ENCODE peak calls at places on chromosomes 3 and 15, in ten cellular contexts. One of them, this sample, is unnamed.
A peak's percentile ranks its signal among the peaks of the same experiment; 100 is the strongest.

GRCh38 chr3:196968233-196969000 is at the start of gene PIGZ:
- DNase-seq in stimulated activated CD4-positive, alpha-beta T cell treated with anti-CD3 and anti-CD28 coated beads, Interleukin-1b, Interleukin-23, amount 100 ng/mL, for 1 hour: no peak
- DNase-seq in GM23248: peak; percentile 76
- DNase-seq in endothelial cell: peak; percentile 47
- DNase-seq in fibroblast of lung: no peak
- DNase-seq in WERI-Rb-1: no peak
- DNase-seq in NT2/D1: no peak
- DNase-seq in kidney tubule cell: peak; percentile 48
- DNase-seq in GM12864: no peak
- DNase-seq in heart left ventricle: peak; percentile 54
- DNase-seq in this sample: no peak

GRCh38 chr3:124841517-124841916 is 45.6 kb downstream of the ITGB5 start:
- DNase-seq in stimulated activated CD4-positive, alpha-beta T cell treated with anti-CD3 and anti-CD28 coated beads, Interleukin-1b, Interleukin-23, amount 100 ng/mL, for 1 hour: no peak
- DNase-seq in GM23248: no peak
- DNase-seq in endothelial cell: no peak
- DNase-seq in fibroblast of lung: no peak
- DNase-seq in WERI-Rb-1: no peak
- DNase-seq in NT2/D1: no peak
- DNase-seq in kidney tubule cell: no peak
- DNase-seq in GM12864: no peak
- DNase-seq in heart left ventricle: no peak
- DNase-seq in this sample: no peak

GRCh38 chr15:34059476-34059875 is 20.5 kb upstream of the AVEN start:
- DNase-seq in stimulated activated CD4-positive, alpha-beta T cell treated with anti-CD3 and anti-CD28 coated beads, Interleukin-1b, Interleukin-23, amount 100 ng/mL, for 1 hour: no peak
- DNase-seq in GM23248: no peak
- DNase-seq in endothelial cell: no peak
- DNase-seq in fibroblast of lung: no peak
- DNase-seq in WERI-Rb-1: no peak
- DNase-seq in NT2/D1: no peak
- DNase-seq in kidney tubule cell: no peak
- DNase-seq in GM12864: no peak
- DNase-seq in heart left ventricle: no peak
- DNase-seq in this sample: no peak

GRCh38 chr3:115709931-115710330 is 86.6 kb downstream of the GAP43 start:
- DNase-seq in stimulated activated CD4-positive, alpha-beta T cell treated with anti-CD3 and anti-CD28 coated beads, Interleukin-1b, Interleukin-23, amount 100 ng/mL, for 1 hour: no peak
- DNase-seq in GM23248: peak; percentile 35
- DNase-seq in endothelial cell: no peak
- DNase-seq in fibroblast of lung: no peak
- DNase-seq in WERI-Rb-1: no peak
- DNase-seq in NT2/D1: no peak
- DNase-seq in kidney tubule cell: no peak
- DNase-seq in GM12864: no peak
- DNase-seq in heart left ventricle: no peak
- DNase-seq in this sample: no peak

GRCh38 chr3:124663690-124664089 is 66.6 kb upstream of the UMPS start:
- DNase-seq in stimulated activated CD4-positive, alpha-beta T cell treated with anti-CD3 and anti-CD28 coated beads, Interleukin-1b, Interleukin-23, amount 100 ng/mL, for 1 hour: no peak
- DNase-seq in GM23248: peak; percentile 67
- DNase-seq in endothelial cell: no peak
- DNase-seq in fibroblast of lung: peak; percentile 36
- DNase-seq in WERI-Rb-1: no peak
- DNase-seq in NT2/D1: no peak
- DNase-seq in kidney tubule cell: peak; percentile 29
- DNase-seq in GM12864: no peak
- DNase-seq in heart left ventricle: no peak
- DNase-seq in this sample: no peak

GRCh38 chr3:172152869-172153268 is 113.5 kb downstream of the FNDC3B start:
- DNase-seq in stimulated activated CD4-positive, alpha-beta T cell treated with anti-CD3 and anti-CD28 coated beads, Interleukin-1b, Interleukin-23, amount 100 ng/mL, for 1 hour: no peak
- DNase-seq in GM23248: peak; percentile 87
- DNase-seq in endothelial cell: no peak
- DNase-seq in fibroblast of lung: no peak
- DNase-seq in WERI-Rb-1: no peak
- DNase-seq in NT2/D1: no peak
- DNase-seq in kidney tubule cell: peak; percentile 66
- DNase-seq in GM12864: no peak
- DNase-seq in heart left ventricle: no peak
- DNase-seq in this sample: no peak

GRCh38 chr3:127612966-127613365 is 14.8 kb downstream of the MCM2 start:
- DNase-seq in stimulated activated CD4-positive, alpha-beta T cell treated with anti-CD3 and anti-CD28 coated beads, Interleukin-1b, Interleukin-23, amount 100 ng/mL, for 1 hour: no peak
- DNase-seq in GM23248: peak; percentile 16
- DNase-seq in endothelial cell: no peak
- DNase-seq in fibroblast of lung: no peak
- DNase-seq in WERI-Rb-1: no peak
- DNase-seq in NT2/D1: no peak
- DNase-seq in kidney tubule cell: peak; percentile 89
- DNase-seq in GM12864: no peak
- DNase-seq in heart left ventricle: no peak
- DNase-seq in this sample: no peak

GRCh38 chr3:7707192-7707591 is 794.4 kb upstream of the LMCD1 start:
- DNase-seq in stimulated activated CD4-positive, alpha-beta T cell treated with anti-CD3 and anti-CD28 coated beads, Interleukin-1b, Interleukin-23, amount 100 ng/mL, for 1 hour: no peak
- DNase-seq in GM23248: peak; percentile 23
- DNase-seq in endothelial cell: no peak
- DNase-seq in fibroblast of lung: no peak
- DNase-seq in WERI-Rb-1: no peak
- DNase-seq in NT2/D1: no peak
- DNase-seq in kidney tubule cell: peak; percentile 96
- DNase-seq in GM12864: no peak
- DNase-seq in heart left ventricle: no peak
- DNase-seq in this sample: no peak

GRCh38 chr3:111846717-111847116 is 12.3 kb upstream of the PHLDB2 start:
- DNase-seq in stimulated activated CD4-positive, alpha-beta T cell treated with anti-CD3 and anti-CD28 coated beads, Interleukin-1b, Interleukin-23, amount 100 ng/mL, for 1 hour: no peak
- DNase-seq in GM23248: peak; percentile 92
- DNase-seq in endothelial cell: no peak
- DNase-seq in fibroblast of lung: peak; percentile 73
- DNase-seq in WERI-Rb-1: no peak
- DNase-seq in NT2/D1: no peak
- DNase-seq in kidney tubule cell: peak; percentile 90
- DNase-seq in GM12864: no peak
- DNase-seq in heart left ventricle: no peak
- DNase-seq in this sample: no peak

GRCh38 chr15:63939531-63940130 is 105.9 kb upstream of the HERC1 start:
- DNase-seq in stimulated activated CD4-positive, alpha-beta T cell treated with anti-CD3 and anti-CD28 coated beads, Interleukin-1b, Interleukin-23, amount 100 ng/mL, for 1 hour: no peak
- DNase-seq in GM23248: peak; percentile 68
- DNase-seq in endothelial cell: peak; percentile 25
- DNase-seq in fibroblast of lung: peak; percentile 44
- DNase-seq in WERI-Rb-1: no peak
- DNase-seq in NT2/D1: no peak
- DNase-seq in kidney tubule cell: peak; percentile 51
- DNase-seq in GM12864: no peak
- DNase-seq in heart left ventricle: peak; percentile 61
- DNase-seq in this sample: no peak

GRCh38 chr3:167078070-167078622 is 302.0 kb downstream of the ZBBX start:
- DNase-seq in stimulated activated CD4-positive, alpha-beta T cell treated with anti-CD3 and anti-CD28 coated beads, Interleukin-1b, Interleukin-23, amount 100 ng/mL, for 1 hour: no peak
- DNase-seq in GM23248: no peak
- DNase-seq in endothelial cell: no peak
- DNase-seq in fibroblast of lung: no peak
- DNase-seq in WERI-Rb-1: no peak
- DNase-seq in NT2/D1: no peak
- DNase-seq in kidney tubule cell: no peak
- DNase-seq in GM12864: no peak
- DNase-seq in heart left ventricle: no peak
- DNase-seq in this sample: no peak

This sample was measured in globus pallidus.